ENCODE peak calls at places on chromosomes 13 and 19, in four cellular contexts. One of them, this sample, is unnamed.

GRCh38 chr13:46367622-46368327 is 19.3 kb downstream of the RUBCNL start:
- DNase-seq in heart left ventricle: no peak
- DNase-seq in AG09309: no peak
- DNase-seq in astrocyte of the spinal cord: peak
- DNase-seq in this sample: peak

GRCh38 chr13:40639226-40639681 is 27.2 kb downstream of the FOXO1 start:
- DNase-seq in heart left ventricle: peak
- DNase-seq in AG09309: no peak
- DNase-seq in astrocyte of the spinal cord: no peak
- DNase-seq in this sample: no peak

GRCh38 chr19:9885077-9885552 is 50.0 kb downstream of the PIN1 start:
- DNase-seq in heart left ventricle: peak
- DNase-seq in AG09309: no peak
- DNase-seq in astrocyte of the spinal cord: no peak
- DNase-seq in this sample: no peak

GRCh38 chr19:55255618-55256423 is 3.0 kb downstream of the PPP6R1 start:
- DNase-seq in heart left ventricle: no peak
- DNase-seq in AG09309: no peak
- DNase-seq in astrocyte of the spinal cord: no peak
- DNase-seq in this sample: no peak

GRCh38 chr13:58051807-58052375 is 420.3 kb downstream of the PCDH17 start:
- DNase-seq in heart left ventricle: no peak
- DNase-seq in AG09309: no peak
- DNase-seq in astrocyte of the spinal cord: no peak
- DNase-seq in this sample: no peak

GRCh38 chr13:27359203-27359821 is 65.1 kb upstream of the GTF3A start:
- DNase-seq in heart left ventricle: peak
- DNase-seq in AG09309: no peak
- DNase-seq in astrocyte of the spinal cord: peak
- DNase-seq in this sample: no peak

GRCh38 chr19:55694656-55695491 is 19.8 kb downstream of the EPN1 start:
- DNase-seq in heart left ventricle: no peak
- DNase-seq in AG09309: no peak
- DNase-seq in astrocyte of the spinal cord: no peak
- DNase-seq in this sample: no peak

GRCh38 chr19:10985502-10985901 is 24.7 kb downstream of the SMARCA4 start:
- DNase-seq in heart left ventricle: no peak
- DNase-seq in AG09309: no peak
- DNase-seq in astrocyte of the spinal cord: no peak
- DNase-seq in this sample: no peak

GRCh38 chr13:53343345-53343744 is 314.7 kb downstream of the OLFM4 start:
- DNase-seq in heart left ventricle: no peak
- DNase-seq in AG09309: no peak
- DNase-seq in astrocyte of the spinal cord: no peak
- DNase-seq in this sample: no peak

GRCh38 chr19:19204181-19204580 is 967 bp upstream of the NR2C2AP start:
- DNase-seq in heart left ventricle: no peak
- DNase-seq in AG09309: no peak
- DNase-seq in astrocyte of the spinal cord: no peak
- DNase-seq in this sample: no peak

GRCh38 chr13:73842621-73843020 is 291.6 kb downstream of the KLF12 start:
- DNase-seq in heart left ventricle: no peak
- DNase-seq in AG09309: no peak
- DNase-seq in astrocyte of the spinal cord: no peak
- DNase-seq in this sample: no peak

GRCh38 chr13:38662362-38662761 is 24.5 kb upstream of the FREM2 start:
- DNase-seq in heart left ventricle: no peak
- DNase-seq in AG09309: no peak
- DNase-seq in astrocyte of the spinal cord: peak
- DNase-seq in this sample: no peak

GRCh38 chr19:32773126-32773525 is 53.6 kb downstream of the TDRD12 start:
- DNase-seq in heart left ventricle: no peak
- DNase-seq in AG09309: no peak
- DNase-seq in astrocyte of the spinal cord: no peak
- DNase-seq in this sample: no peak

GRCh38 chr13:44976196-44976595 is 13.1 kb downstream of the NUFIP1 start:
- DNase-seq in heart left ventricle: no peak
- DNase-seq in AG09309: no peak
- DNase-seq in astrocyte of the spinal cord: no peak
- DNase-seq in this sample: no peak

GRCh38 chr13:44974056-44974798 is 15.0 kb downstream of the NUFIP1 start:
- DNase-seq in heart left ventricle: peak
- DNase-seq in AG09309: no peak
- DNase-seq in astrocyte of the spinal cord: peak
- DNase-seq in this sample: no peak

GRCh38 chr13:44972956-44973581 is 16.2 kb downstream of the NUFIP1 start:
- DNase-seq in heart left ventricle: no peak
- DNase-seq in AG09309: no peak
- DNase-seq in astrocyte of the spinal cord: peak
- DNase-seq in this sample: no peak

GRCh38 chr13:44976949-44977583 is 12.2 kb downstream of the NUFIP1 start:
- DNase-seq in heart left ventricle: no peak
- DNase-seq in AG09309: no peak
- DNase-seq in astrocyte of the spinal cord: no peak
- DNase-seq in this sample: no peak

DNA sequence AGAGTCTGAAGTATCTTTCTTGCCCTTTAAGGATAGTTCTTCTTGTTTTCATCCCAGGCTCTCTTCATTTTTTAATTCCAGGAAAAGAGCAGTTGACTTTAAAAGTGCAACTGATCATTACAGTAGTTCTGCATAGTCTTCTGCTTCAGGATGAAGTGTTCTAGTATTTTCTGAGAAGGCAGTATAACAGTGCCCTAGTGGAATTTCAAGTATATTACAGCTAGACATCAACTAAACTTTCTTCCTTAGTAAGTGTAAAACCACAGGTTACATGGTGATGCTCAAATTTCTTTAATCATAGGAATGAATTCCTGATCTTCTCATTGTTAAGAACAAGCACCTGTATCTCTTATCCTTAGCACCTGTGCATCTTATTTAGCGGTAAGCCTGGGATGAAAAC is 10.9 kb downstream of the NUFIP1 start:
- DNase-seq in heart left ventricle: no peak
- DNase-seq in AG09309: no peak
- DNase-seq in astrocyte of the spinal cord: no peak
- DNase-seq in this sample: no peak
- TF ChIP-seq CTCF in heart left ventricle: no peak
- TF ChIP-seq CTCF in AG09309: peak
- TF ChIP-seq CTCF in astrocyte of the spinal cord: peak
- TF ChIP-seq CTCF in this sample: no peak

DNA sequence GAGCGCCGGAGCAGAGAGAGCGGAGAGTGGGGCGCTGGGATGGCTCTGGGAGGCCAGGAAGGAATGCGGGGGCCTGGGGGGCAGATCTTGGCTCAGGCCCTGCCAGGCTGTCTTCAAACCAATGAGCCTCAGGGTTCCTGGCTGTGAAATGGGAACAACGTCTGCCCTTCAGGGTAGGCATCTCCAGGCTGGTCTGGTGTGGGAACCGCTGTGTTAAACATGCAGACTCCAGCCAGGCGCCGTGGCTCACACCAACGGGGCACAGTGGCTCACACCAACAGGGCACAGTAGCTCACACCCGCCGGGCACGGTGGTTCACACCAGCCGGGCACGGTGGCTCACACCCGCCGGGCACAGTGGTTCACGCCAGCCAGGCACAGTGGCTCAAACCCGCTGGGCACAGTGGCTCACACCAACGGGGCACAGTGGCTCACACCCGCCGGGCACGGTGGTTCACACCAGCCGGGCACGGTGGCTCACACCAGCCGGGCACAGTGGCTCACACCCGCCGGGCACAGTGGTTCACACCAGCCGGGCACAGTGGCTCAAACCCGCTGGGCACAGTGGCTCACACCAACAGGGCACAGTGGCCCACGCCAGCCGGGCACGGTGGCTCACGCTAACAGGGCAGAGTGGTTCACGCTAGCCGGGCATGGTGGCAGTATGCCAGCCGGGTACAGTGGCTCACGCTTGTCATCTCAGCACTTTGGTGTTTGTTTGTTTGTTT is 40.1 kb downstream of the EFNA2 start:
- DNase-seq in heart left ventricle: no peak
- DNase-seq in AG09309: no peak
- DNase-seq in astrocyte of the spinal cord: no peak
- DNase-seq in this sample: no peak
- H3K4me3 ChIP-seq in heart left ventricle: no peak
- H3K4me3 ChIP-seq in AG09309: no peak
- H3K4me3 ChIP-seq in astrocyte of the spinal cord: no peak
- H3K4me3 ChIP-seq in this sample: no peak

DNA sequence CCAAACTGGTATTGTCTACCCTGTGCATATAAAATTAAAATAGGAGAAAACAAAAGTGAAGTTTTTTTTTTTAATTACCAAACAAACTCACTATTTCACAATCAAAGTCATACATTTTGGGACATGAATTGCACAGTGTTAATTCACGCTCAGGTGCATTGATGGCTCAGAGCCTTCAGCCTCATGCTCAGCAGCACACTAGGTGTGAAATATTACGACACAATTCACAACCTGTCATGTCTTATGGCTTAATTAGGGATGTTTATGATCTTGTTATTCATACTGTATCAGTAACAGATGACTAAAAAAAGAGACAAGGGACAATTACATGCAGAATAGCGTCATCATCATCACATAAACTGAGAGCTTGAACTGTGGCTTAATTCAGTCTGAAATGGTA is 2005.5 kb upstream of the PCDH20 start:
- DNase-seq in heart left ventricle: no peak
- DNase-seq in AG09309: no peak
- DNase-seq in astrocyte of the spinal cord: no peak
- DNase-seq in this sample: no peak
- TF ChIP-seq CTCF in heart left ventricle: no peak
- TF ChIP-seq CTCF in AG09309: no peak
- TF ChIP-seq CTCF in astrocyte of the spinal cord: no peak
- TF ChIP-seq CTCF in this sample: no peak

GRCh38 chr13:51318015-51318414 is 21.5 kb upstream of the SERPINE3 start:
- DNase-seq in heart left ventricle: no peak
- DNase-seq in AG09309: no peak
- DNase-seq in astrocyte of the spinal cord: no peak
- DNase-seq in this sample: no peak

GRCh38 chr13:51315658-51316057 is 23.8 kb upstream of the SERPINE3 start:
- DNase-seq in heart left ventricle: no peak
- DNase-seq in AG09309: no peak
- DNase-seq in astrocyte of the spinal cord: peak
- DNase-seq in this sample: peak

GRCh38 chr13:51318876-51319275 is 20.6 kb upstream of the SERPINE3 start:
- DNase-seq in heart left ventricle: no peak
- DNase-seq in AG09309: no peak
- DNase-seq in astrocyte of the spinal cord: no peak
- DNase-seq in this sample: no peak

GRCh38 chr13:51313619-51314018 is 25.9 kb upstream of the SERPINE3 start:
- DNase-seq in heart left ventricle: no peak
- DNase-seq in AG09309: no peak
- DNase-seq in astrocyte of the spinal cord: no peak
- DNase-seq in this sample: no peak

DNA sequence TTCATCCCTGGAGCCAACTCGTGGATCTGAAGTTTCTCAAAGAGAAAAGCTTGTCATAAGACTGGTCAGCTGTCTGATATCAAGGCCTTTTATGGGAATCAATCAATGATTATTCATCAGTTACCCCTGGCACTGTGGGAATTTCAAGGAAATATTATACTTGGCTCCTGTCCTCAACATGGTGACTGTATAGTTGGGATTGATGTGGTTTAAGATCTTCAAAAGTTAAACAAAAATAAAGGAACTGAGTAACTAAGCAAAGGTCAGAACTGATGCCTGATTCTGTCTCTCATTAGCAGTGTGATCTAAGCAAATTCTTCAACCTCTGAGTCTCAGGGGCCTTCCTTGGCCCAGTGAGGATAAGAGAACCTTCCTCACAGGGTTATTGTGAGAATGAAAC is 22.2 kb upstream of the SERPINE3 start:
- DNase-seq in heart left ventricle: no peak
- DNase-seq in AG09309: peak
- DNase-seq in astrocyte of the spinal cord: peak
- DNase-seq in this sample: peak
- H3K4me3 ChIP-seq in heart left ventricle: no peak
- H3K4me3 ChIP-seq in AG09309: no peak
- H3K4me3 ChIP-seq in astrocyte of the spinal cord: no peak
- H3K4me3 ChIP-seq in this sample: no peak

DNA sequence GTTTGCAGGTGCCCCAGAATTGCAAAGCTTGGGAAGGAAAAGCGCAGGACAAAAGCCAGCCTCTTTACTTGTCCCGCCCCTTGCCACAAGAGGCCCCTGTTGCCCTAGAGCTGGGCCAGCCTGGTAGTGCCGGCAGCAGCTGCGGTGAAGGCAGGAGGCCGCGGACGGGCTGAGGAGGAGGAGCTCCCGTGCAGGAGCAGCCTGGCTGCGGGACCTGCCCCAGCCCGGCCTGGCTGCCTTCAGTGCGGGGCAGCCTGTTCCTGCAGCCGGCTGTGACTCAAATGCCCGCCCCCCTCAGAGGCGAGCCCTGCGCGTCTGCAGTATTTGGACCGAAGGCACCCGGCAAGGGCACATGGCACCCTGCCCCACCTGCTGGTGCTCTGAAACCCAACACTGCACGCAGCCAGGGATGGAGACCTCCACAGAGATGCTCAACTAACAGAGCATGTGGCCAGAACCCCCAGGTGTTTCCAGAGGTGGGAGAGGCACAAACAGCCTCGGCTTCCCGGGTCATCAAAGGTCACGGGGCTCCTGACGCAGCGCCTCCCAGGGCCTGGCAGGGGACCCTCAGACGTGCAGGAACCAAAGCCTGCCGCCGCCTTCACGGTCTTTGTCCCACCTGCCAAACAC is 29.7 kb downstream of the NAXD start:
- DNase-seq in heart left ventricle: peak
- DNase-seq in AG09309: peak
- DNase-seq in astrocyte of the spinal cord: peak
- DNase-seq in this sample: peak
- TF ChIP-seq CTCF in heart left ventricle: peak
- TF ChIP-seq CTCF in AG09309: peak
- TF ChIP-seq CTCF in astrocyte of the spinal cord: peak
- TF ChIP-seq CTCF in this sample: peak

DNA sequence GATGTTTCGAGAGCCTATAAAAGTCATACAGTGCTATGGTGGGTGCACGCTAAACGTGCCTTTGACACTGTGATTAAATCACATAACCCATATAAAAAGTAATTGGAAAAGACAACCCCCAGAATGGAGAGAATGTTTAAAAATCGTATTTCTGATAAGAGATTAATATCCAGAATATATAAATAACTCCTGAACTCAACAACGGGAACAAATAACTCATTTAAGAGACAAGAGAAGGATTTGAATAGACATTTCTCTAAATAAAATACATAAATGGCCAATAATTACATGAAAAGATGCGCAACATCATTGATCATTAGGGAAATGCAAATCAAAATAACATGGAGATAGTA is 37.0 kb upstream of the IGFL4 start:
- DNase-seq in heart left ventricle: no peak
- DNase-seq in AG09309: no peak
- DNase-seq in astrocyte of the spinal cord: no peak
- DNase-seq in this sample: no peak
- H3K4me3 ChIP-seq in heart left ventricle: no peak
- H3K4me3 ChIP-seq in AG09309: no peak
- H3K4me3 ChIP-seq in astrocyte of the spinal cord: no peak
- H3K4me3 ChIP-seq in this sample: no peak

DNA sequence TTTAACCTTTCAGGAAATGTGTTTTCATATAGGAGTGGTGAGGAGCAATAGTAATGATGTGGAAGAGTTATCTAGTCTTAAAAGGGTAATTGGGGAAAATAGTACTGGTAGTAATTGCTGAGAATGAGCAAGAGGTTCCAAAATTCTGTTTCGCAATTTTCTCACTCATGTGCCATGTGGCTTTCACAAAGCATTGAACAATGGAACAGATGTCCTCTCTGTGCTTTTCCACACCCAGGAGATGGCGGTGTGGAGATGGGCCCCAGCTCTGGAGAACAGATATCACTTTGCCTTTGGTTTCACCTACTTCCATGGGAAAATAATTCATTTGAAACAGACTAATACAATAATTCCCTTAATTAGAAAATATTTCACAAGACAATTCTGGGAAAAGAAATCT is 170.0 kb upstream of the SLC10A2 start:
- DNase-seq in heart left ventricle: no peak
- DNase-seq in AG09309: no peak
- DNase-seq in astrocyte of the spinal cord: peak
- DNase-seq in this sample: no peak
- TF ChIP-seq CTCF in heart left ventricle: no peak
- TF ChIP-seq CTCF in AG09309: no peak
- TF ChIP-seq CTCF in astrocyte of the spinal cord: peak
- TF ChIP-seq CTCF in this sample: no peak